ENCODE peak calls at places on chromosomes 3 and 15, in five cellular contexts. W is head of caudate nucleus, H is GM04504, O is HuH-7, A is tibial artery. J is an unnamed sample.

GRCh38 chr3:117226932-117227331 is 517.4 kb downstream of the TUSC7 start:
- DNase-seq in H (no peak), A (no peak), W (no peak), O (no peak), J (no peak)

GRCh38 chr3:126461450-126462070 is 14.1 kb downstream of the ZXDC start:
- DNase-seq in A (no peak), W (no peak), H (no peak), O (no peak), J (no peak)

GRCh38 chr15:58724471-58724870 is 25.0 kb downstream of the ADAM10 start:
- DNase-seq in O (no peak), W (no peak), A (no peak), H (no peak), J (no peak)

GRCh38 chr15:34437687-34438086 is at the start of gene GOLGA8A:
- DNase-seq in W (peak; percentile 83), H (peak; percentile 32), O (no peak), A (peak; percentile 57), J (no peak)

GRCh38 chr3:145450018-145450682 is 710.8 kb downstream of the PLOD2 start:
- DNase-seq in A (no peak), W (no peak), O (no peak), H (no peak), J (no peak)

GRCh38 chr15:63288342-63288741 is 10.9 kb downstream of the APH1B start:
- DNase-seq in O (no peak), A (no peak), W (no peak), H (no peak), J (no peak)

GRCh38 chr3:52317601-52318000 is 1.5 kb downstream of the DNAH1 start:
- DNase-seq in A (no peak), W (peak; percentile 33), H (no peak), O (no peak), J (no peak)

GRCh38 chr3:158571969-158572765 is 1.2 kb downstream of the MLF1 start:
- DNase-seq in W (no peak), H (no peak), A (no peak), O (no peak), J (no peak)

GRCh38 chr3:3179407-3180094 is at the start of gene CRBN:
- DNase-seq in A (peak; percentile 87), O (peak; percentile 94), W (peak; percentile 96), H (peak; percentile 71), J (peak; percentile 88)

GRCh38 chr3:196050597-196050996 is 31.3 kb downstream of the TFRC start:
- DNase-seq in O (no peak), W (no peak), A (no peak), H (no peak), J (no peak)

GRCh38 chr3:143901105-143901504 is 52.8 kb upstream of the SLC9A9 start:
- DNase-seq in W (no peak), O (no peak), H (peak; percentile 30), A (no peak), J (no peak)

GRCh38 chr3:183975981-183976662 is 41.6 kb downstream of the ABCC5 start:
- DNase-seq in W (no peak), H (no peak), O (no peak), A (no peak), J (peak; percentile 23)

GRCh38 chr3:111725706-111726105 is 130.6 kb upstream of the ZBED2 start:
- DNase-seq in W (no peak), H (no peak), O (no peak), A (no peak), J (no peak)

GRCh38 chr3:51390186-51390585 is 899 bp upstream of the RBM15B start:
- DNase-seq in W (no peak), O (no peak), A (no peak), H (no peak), J (no peak)

GRCh38 chr15:47460775-47461174 is 256.5 kb upstream of the SEMA6D start:
- DNase-seq in A (no peak), O (no peak), W (peak; percentile 9), H (no peak), J (no peak)

GRCh38 chr3:42660898-42661297 is 7.4 kb downstream of the ZBTB47 start:
- DNase-seq in O (peak; percentile 77), A (no peak), W (no peak), H (no peak), J (no peak)

GRCh38 chr15:26158176-26158575 is 295.0 kb upstream of the ATP10A start:
- DNase-seq in W (peak; percentile 55), A (no peak), H (no peak), O (no peak), J (no peak)

GRCh38 chr3:19474169-19474568 is 325.9 kb downstream of the KCNH8 start:
- DNase-seq in A (no peak), W (no peak), O (no peak), H (no peak), J (no peak)

GRCh38 chr3:84566256-84566655 is 392.5 kb upstream of the CADM2 start:
- DNase-seq in A (no peak), H (no peak), O (no peak), W (no peak), J (no peak)

GRCh38 chr3:133573054-133573628 is 345 bp upstream of the CDV3 start:
- DNase-seq in H (peak; percentile 100), A (peak; percentile 100), W (peak; percentile 100), O (peak; percentile 84), J (peak; percentile 100)

GRCh38 chr3:47491186-47491585 is 15.4 kb upstream of the SCAP start:
- DNase-seq in O (no peak), H (no peak), W (no peak), A (no peak), J (no peak)

GRCh38 chr3:182413061-182413460 is 380.2 kb upstream of the ATP11B start:
- DNase-seq in A (no peak), W (no peak), H (no peak), O (no peak), J (no peak)

GRCh38 chr3:148992027-148992634 is 791 bp downstream of the GYG1 start:
- DNase-seq in H (no peak), W (peak; percentile 49), A (peak; percentile 49), O (peak; percentile 20), J (no peak)

GRCh38 chr3:78895528-78895927 is 872.3 kb downstream of the ROBO1 start:
- DNase-seq in H (no peak), W (no peak), A (no peak), O (no peak), J (no peak)

GRCh38 chr3:4866841-4867240 is 112.4 kb upstream of the BHLHE40 start:
- DNase-seq in W (no peak), A (no peak), H (no peak), O (peak; percentile 15), J (no peak)

GRCh38 chr15:74208901-74209559 is 6.4 kb upstream of the STRA6 start:
- DNase-seq in O (no peak), W (no peak), H (no peak), A (no peak), J (peak; percentile 48)

GRCh38 chr3:194212021-194212868 is 76.3 kb downstream of the HES1 start:
- DNase-seq in A (no peak), W (no peak), O (no peak), H (no peak), J (no peak)

GRCh38 chr3:72630614-72631344 is 217.5 kb downstream of the SHQ1 start:
- DNase-seq in W (no peak), O (no peak), A (no peak), H (no peak), J (no peak)

GRCh38 chr15:38084289-38084688 is 149.8 kb downstream of the TMCO5A start:
- DNase-seq in H (no peak), A (no peak), O (no peak), W (no peak), J (no peak)

J was measured in DND-41.